ENCODE peak calls at places on chromosomes 3 and 15, in seven cellular contexts. U is cardiac muscle cell, C is upper lobe of right lung, M is ascending aorta, V is left ventricle myocardium inferior, N is mesenchymal stem cell, F is aorta. A is an unnamed sample. For H3K27me3 and H3K4me1, the result is how much of the 10 kb centered on the place peaks cover.

GRCh38 chr15:52805351-52806283 is 15.5 kb upstream of the ONECUT1 start:
- DNase-seq in U (no peak), C (peak), M (no peak), V (no peak), N (no peak), F (no peak), A (no peak)

GRCh38 chr3:122679085-122679466 is 1.6 kb upstream of the PARP14 start:
- DNase-seq in U (peak), C (peak), M (peak), V (peak), N (peak), F (peak), A (peak)

GRCh38 chr3:51705276-51706020 is 1.4 kb upstream of the GRM2 start:
- DNase-seq in U (no peak), C (peak), M (no peak), V (peak), N (no peak), F (peak), A (no peak)

GRCh38 chr15:53837263-53837662 is 77.8 kb upstream of the WDR72 start:
- DNase-seq in U (peak), C (peak), M (no peak), V (no peak), N (no peak), F (no peak), A (no peak)

GRCh38 chr3:194208701-194209100 is 72.8 kb downstream of the HES1 start:
- DNase-seq in U (no peak), C (no peak), M (no peak), V (no peak), N (no peak), F (no peak), A (no peak)

GRCh38 chr3:172204716-172205115 is 165.3 kb downstream of the FNDC3B start:
- DNase-seq in U (no peak), C (no peak), M (no peak), V (no peak), N (no peak), F (no peak), A (no peak)

GRCh38 chr3:42176635-42177034 is 85.5 kb downstream of the TRAK1 start:
- DNase-seq in U (no peak), C (no peak), M (peak), V (no peak), N (no peak), F (no peak), A (no peak)

GRCh38 chr3:54853573-54854404 is 74.1 kb downstream of the LRTM1 start:
- DNase-seq in U (peak), C (peak), M (peak), V (peak), N (peak), F (peak), A (no peak)

GRCh38 chr15:81924667-81925183 is 121.1 kb downstream of the MEX3B start:
- DNase-seq in U (no peak), C (no peak), M (no peak), V (no peak), N (no peak), F (no peak), A (no peak)

GRCh38 chr3:59709702-59710555 is 660.1 kb upstream of the CFAP20DC start:
- DNase-seq in U (no peak), C (peak), M (peak), V (peak), N (no peak), F (no peak), A (peak)

GRCh38 chr15:42880121-42880520 is 40.5 kb downstream of the TTBK2 start:
- DNase-seq in U (no peak), C (no peak), M (no peak), V (no peak), N (no peak), F (no peak), A (no peak)

GRCh38 chr3:107143206-107143605 is 234.0 kb upstream of the CCDC54 start:
- DNase-seq in U (no peak), C (no peak), M (no peak), V (no peak), N (no peak), F (no peak), A (no peak)

GRCh38 chr3:123432832-123433523 is 15.9 kb downstream of the ADCY5 start:
- DNase-seq in U (no peak), C (no peak), M (peak), V (no peak), N (no peak), F (no peak), A (no peak)

GRCh38 chr3:186219211-186219638 is 110.3 kb upstream of the ETV5 start:
- DNase-seq in U (no peak), C (no peak), M (no peak), V (peak), N (no peak), F (no peak), A (no peak)

GRCh38 chr3:187186801-187187421 is 10.4 kb upstream of the RTP1 start:
- DNase-seq in U (peak), C (no peak), M (peak), V (peak), N (peak), F (peak), A (no peak)

GRCh38 chr3:189842681-189843602 is 211.8 kb downstream of the TP63 start:
- DNase-seq in U (no peak), C (no peak), M (no peak), V (no peak), N (no peak), F (no peak), A (no peak)

GRCh38 chr3:105686324-105686897 is 182.4 kb downstream of the CBLB start:
- DNase-seq in U (no peak), C (no peak), M (no peak), V (no peak), N (peak), F (no peak), A (peak)

GRCh38 chr3:146747928-146748327 is 142.8 kb upstream of the PLSCR5 start:
- DNase-seq in U (peak), C (no peak), M (no peak), V (no peak), N (peak), F (no peak), A (no peak)

GRCh38 chr15:60464836-60465630 is 13.9 kb downstream of the ICE2 start:
- DNase-seq in U (no peak), C (no peak), M (no peak), V (no peak), N (no peak), F (no peak), A (no peak)

GRCh38 chr15:67543348-67543718 is 830 bp downstream of the MAP2K5 start:
- DNase-seq in U (no peak), C (no peak), M (no peak), V (no peak), N (peak), F (no peak), A (no peak)

GRCh38 chr3:117661636-117662095 is 952.1 kb downstream of the TUSC7 start:
- DNase-seq in U (no peak), C (no peak), M (no peak), V (no peak), N (peak), F (no peak), A (no peak)

GRCh38 chr3:129597792-129598381 is 8.6 kb downstream of the PLXND1 start:
- DNase-seq in U (no peak), C (no peak), M (no peak), V (no peak), N (peak), F (no peak), A (no peak)

DNA sequence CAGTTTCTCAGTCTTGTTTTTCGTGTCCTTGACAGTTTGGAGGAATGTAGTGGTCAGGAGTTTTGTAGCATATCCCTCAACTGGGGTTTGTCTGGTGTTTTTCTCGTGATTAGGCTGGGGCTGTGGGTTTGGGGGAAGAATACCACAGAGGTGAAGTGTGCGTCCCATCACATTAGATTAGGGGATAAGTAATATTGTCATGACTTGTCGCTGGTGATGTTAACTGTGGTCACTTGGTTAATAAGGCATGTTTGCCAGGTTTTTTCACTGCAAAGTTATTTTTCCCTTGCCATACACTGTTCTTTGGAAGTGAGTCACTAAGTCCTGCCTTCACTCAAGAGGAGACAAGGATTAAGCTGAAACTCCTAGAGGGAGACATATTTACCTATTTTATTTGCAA is 39.1 kb downstream of the PAK2 start:
- DNase-seq in U (no peak), C (no peak), M (no peak), V (no peak), N (peak), F (no peak), A (no peak)
- H3K27ac ChIP-seq in U (no peak), C (no peak), M (no peak), V (no peak), N (peak), F (no peak), A (no peak)

DNA sequence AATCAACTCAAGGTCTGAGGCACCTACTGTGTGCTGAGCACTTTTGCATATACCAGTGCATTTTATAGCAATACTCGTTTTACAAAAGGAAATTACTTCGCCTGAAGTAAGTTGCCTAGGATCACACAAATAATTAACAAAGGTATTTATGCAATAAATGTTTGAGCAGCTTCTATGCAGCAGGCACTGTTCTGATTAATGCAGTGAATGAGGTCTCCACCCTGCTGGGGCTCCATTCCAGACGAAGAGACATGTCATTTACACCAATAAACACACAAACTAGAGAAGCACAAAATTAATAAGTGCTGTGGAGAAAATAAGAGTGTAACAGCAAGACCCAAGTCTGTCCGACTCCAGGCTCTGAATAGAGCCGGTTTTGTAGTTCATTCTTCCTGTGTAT is 17.5 kb downstream of the NOX5 start:
- DNase-seq in U (no peak), C (no peak), M (no peak), V (no peak), N (no peak), F (no peak), A (no peak)
- H3K27me3 ChIP-seq in U (under half), C (under half), M (under half), V (half or more), N (under half), F (under half), A (under half)

DNA sequence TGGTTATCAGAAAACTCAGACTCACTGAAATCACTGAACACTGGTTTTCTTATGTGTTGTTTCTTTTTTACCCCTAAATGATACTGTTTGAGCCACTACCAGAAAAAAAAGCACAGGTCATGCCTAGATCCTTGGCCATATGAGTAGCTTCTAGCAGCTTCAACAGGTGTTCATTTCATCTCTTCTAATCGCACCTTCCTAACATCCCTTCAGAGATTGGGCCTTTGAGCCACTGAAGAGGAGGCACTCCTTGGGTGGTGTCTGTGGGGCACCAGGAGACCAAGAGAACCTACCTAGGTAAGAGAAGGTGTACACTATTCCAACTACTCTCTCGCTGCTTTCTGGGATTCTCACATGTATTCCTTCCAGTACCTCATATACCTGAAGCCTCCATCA is 2.5 kb downstream of the HEG1 start:
- DNase-seq in U (no peak), C (no peak), M (no peak), V (no peak), N (no peak), F (no peak), A (no peak)
- H3K4me1 ChIP-seq in U (half or more), C (half or more), M (under half), V (half or more), N (under half), F (under half), A (half or more)

GRCh38 chr3:11612515-11613184 is 31.1 kb downstream of the VGLL4 start:
- DNase-seq in U (no peak), C (no peak), M (no peak), V (no peak), N (no peak), F (peak), A (no peak)
- H3K27ac ChIP-seq in U (peak), C (no peak), M (no peak), V (peak), N (no peak), F (no peak), A (no peak)

DNA sequence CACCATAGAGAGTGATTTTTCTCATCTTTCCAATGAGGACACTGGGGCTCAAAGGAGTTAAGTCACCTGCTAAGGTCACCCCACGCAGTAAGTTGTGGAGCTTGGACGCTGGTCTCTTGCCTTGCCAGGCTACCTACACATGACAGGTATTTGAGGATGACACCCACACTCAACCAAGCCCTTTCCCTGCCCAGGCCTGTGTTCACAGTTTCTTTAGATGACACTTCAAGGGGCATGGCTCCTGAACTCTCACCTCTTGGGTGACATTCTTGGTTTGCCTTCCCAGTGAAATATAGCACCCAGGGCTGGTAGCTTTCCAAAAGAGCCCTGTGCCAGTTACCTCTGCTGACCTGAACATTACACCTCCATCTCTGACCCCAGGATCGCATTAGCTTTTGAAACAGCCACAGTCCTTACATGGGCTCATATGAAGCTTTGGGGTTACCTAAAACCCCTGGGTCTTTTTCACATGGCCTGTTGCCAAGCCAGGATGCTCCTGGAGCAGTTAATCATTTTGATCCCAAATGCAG is 148.0 kb downstream of the RPLP1 start:
- DNase-seq in U (no peak), C (no peak), M (no peak), V (no peak), N (no peak), F (no peak), A (no peak)
- H3K27me3 ChIP-seq in U (under half), C (under half), M (under half), V (under half), N (half or more), F (under half), A (under half)

DNA sequence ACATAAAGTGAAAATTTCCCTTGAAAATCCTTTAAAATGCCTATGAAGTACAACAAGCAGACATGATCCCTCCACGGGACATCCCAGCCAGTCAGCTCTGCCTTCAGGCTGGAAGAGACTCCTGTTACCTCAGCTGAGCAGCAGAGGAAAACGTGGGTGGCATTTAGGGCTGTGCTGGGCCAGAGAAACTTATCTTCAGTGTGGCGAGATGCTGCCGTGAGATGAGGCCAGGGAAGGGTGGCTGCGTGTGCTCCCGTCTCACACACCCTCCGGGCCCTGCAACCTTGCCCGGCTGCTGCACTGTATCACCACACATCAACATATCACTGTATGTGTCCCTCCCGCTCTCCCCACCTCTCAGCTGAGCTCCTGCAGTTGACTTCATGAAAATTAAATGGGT is 23.5 kb downstream of the BMF start:
- DNase-seq in U (no peak), C (no peak), M (no peak), V (no peak), N (no peak), F (no peak), A (no peak)
- H3K4me1 ChIP-seq in U (half or more), C (under half), M (under half), V (half or more), N (under half), F (under half), A (under half)

GRCh38 chr3:29430558-29430971 is 149.7 kb downstream of the RBMS3 start:
- DNase-seq in U (no peak), C (no peak), M (no peak), V (no peak), N (peak), F (no peak), A (no peak)
- H3K27ac ChIP-seq in U (no peak), C (peak), M (peak), V (peak), N (peak), F (peak), A (no peak)

GRCh38 chr3:182711853-182712252 is 81.5 kb upstream of the ATP11B start:
- DNase-seq in U (no peak), C (no peak), M (no peak), V (no peak), N (no peak), F (no peak), A (no peak)

GRCh38 chr3:182711261-182711683 is 82.0 kb upstream of the ATP11B start:
- DNase-seq in U (no peak), C (no peak), M (no peak), V (no peak), N (no peak), F (no peak), A (no peak)

GRCh38 chr3:182715006-182715405 is 78.3 kb upstream of the ATP11B start:
- DNase-seq in U (no peak), C (no peak), M (no peak), V (no peak), N (no peak), F (no peak), A (no peak)

GRCh38 chr3:182716114-182716688 is 77.1 kb upstream of the ATP11B start:
- DNase-seq in U (peak), C (no peak), M (no peak), V (no peak), N (no peak), F (no peak), A (no peak)

GRCh38 chr3:182713743-182714517 is 79.4 kb upstream of the ATP11B start:
- DNase-seq in U (peak), C (no peak), M (no peak), V (no peak), N (peak), F (no peak), A (no peak)
- H3K27me3 ChIP-seq in U (under half), C (under half), M (under half), V (under half), N (under half), F (under half), A (under half)

GRCh38 chr3:71245971-71246860 is 337.3 kb downstream of the FOXP1 start:
- DNase-seq in U (peak), C (no peak), M (peak), V (no peak), N (no peak), F (no peak), A (no peak)
- H3K4me1 ChIP-seq in U (half or more), C (under half), M (under half), V (half or more), N (under half), F (under half), A (under half)